ENCODE peak calls at places on chromosomes 3 and 15, in nine cellular contexts. K is AG10803, Q is foreskin fibroblast, I is B cell, E is cardiac fibroblast, Z is transverse colon, M is ovary, S is AG09309, R is A549. F is an unnamed sample.

GRCh38 chr3:127829537-127829936 is 7.2 kb upstream of the MGLL start:
- DNase-seq in K (no peak), Q (no peak), I (no peak), E (no peak), Z (no peak), M (no peak), S (no peak), R (no peak), F (no peak)

GRCh38 chr3:158725348-158725966 is 6.8 kb downstream of the RARRES1 start:
- DNase-seq in K (peak), Q (peak), I (no peak), E (peak), Z (peak), M (peak), S (peak), R (peak), F (peak)

GRCh38 chr3:67719333-67719732 is 64.9 kb upstream of the SUCLG2 start:
- DNase-seq in K (peak), Q (peak), I (no peak), E (no peak), Z (no peak), M (no peak), S (no peak), R (no peak), F (no peak)

GRCh38 chr3:177410734-177411133 is 213.5 kb upstream of the TBL1XR1 start:
- DNase-seq in K (no peak), Q (no peak), I (no peak), E (no peak), Z (peak), M (no peak), S (no peak), R (no peak), F (no peak)

GRCh38 chr3:43629254-43629653 is 7.4 kb upstream of the ANO10 start:
- DNase-seq in K (peak), Q (peak), I (no peak), E (no peak), Z (no peak), M (no peak), S (no peak), R (peak), F (no peak)

GRCh38 chr3:196741401-196741761 is 1.7 kb downstream of the PAK2 start:
- DNase-seq in K (no peak), Q (no peak), I (no peak), E (no peak), Z (no peak), M (no peak), S (no peak), R (no peak), F (no peak)

GRCh38 chr3:10933958-10934481 is 58.5 kb upstream of the SLC6A1 start:
- DNase-seq in K (peak), Q (no peak), I (no peak), E (peak), Z (no peak), M (no peak), S (no peak), R (peak), F (no peak)

GRCh38 chr3:114852974-114853373 is 294.1 kb downstream of the ZBTB20 start:
- DNase-seq in K (no peak), Q (no peak), I (no peak), E (no peak), Z (no peak), M (no peak), S (no peak), R (no peak), F (no peak)

GRCh38 chr3:108818404-108818803 is 4.2 kb upstream of the TRAT1 start:
- DNase-seq in K (no peak), Q (no peak), I (no peak), E (no peak), Z (peak), M (no peak), S (no peak), R (no peak), F (no peak)

GRCh38 chr15:85879334-85880163 is 84.8 kb upstream of the KLHL25 start:
- DNase-seq in K (peak), Q (no peak), I (no peak), E (no peak), Z (no peak), M (no peak), S (no peak), R (no peak), F (no peak)

GRCh38 chr3:150371741-150372254 is 36.3 kb upstream of the TSC22D2 start:
- DNase-seq in K (peak), Q (peak), I (no peak), E (peak), Z (peak), M (peak), S (peak), R (peak), F (peak)

GRCh38 chr15:75720787-75721461 is 8.3 kb upstream of the CSPG4 start:
- DNase-seq in K (no peak), Q (peak), I (no peak), E (no peak), Z (peak), M (no peak), S (no peak), R (peak), F (no peak)

GRCh38 chr3:143183668-143183970 is 64.0 kb downstream of the CHST2 start:
- DNase-seq in K (no peak), Q (no peak), I (no peak), E (no peak), Z (no peak), M (no peak), S (no peak), R (no peak), F (no peak)

GRCh38 chr15:67862771-67863441 is 23.1 kb upstream of the RNU6-1 start:
- DNase-seq in K (no peak), Q (no peak), I (no peak), E (no peak), Z (no peak), M (no peak), S (no peak), R (no peak), F (no peak)

GRCh38 chr15:59294961-59295741 is 77.5 kb downstream of the MYO1E start:
- DNase-seq in K (peak), Q (peak), I (no peak), E (peak), Z (no peak), M (no peak), S (peak), R (no peak), F (peak)

GRCh38 chr3:121663171-121663847 is 2.6 kb upstream of the HCLS1 start:
- DNase-seq in K (peak), Q (no peak), I (no peak), E (no peak), Z (no peak), M (no peak), S (no peak), R (no peak), F (no peak)

GRCh38 chr15:41934843-41935242 is 37.5 kb downstream of the EHD4 start:
- DNase-seq in K (no peak), Q (no peak), I (no peak), E (no peak), Z (peak), M (no peak), S (no peak), R (no peak), F (no peak)

GRCh38 chr3:172542999-172543398 is 19.8 kb upstream of the TNFSF10 start:
- DNase-seq in K (peak), Q (no peak), I (no peak), E (no peak), Z (no peak), M (no peak), S (no peak), R (no peak), F (no peak)

GRCh38 chr3:104180906-104181305 is 1185.8 kb upstream of the ALCAM start:
- DNase-seq in K (peak), Q (no peak), I (no peak), E (no peak), Z (no peak), M (no peak), S (no peak), R (no peak), F (no peak)

GRCh38 chr3:171306631-171307030 is 153.6 kb downstream of the TNIK start:
- DNase-seq in K (peak), Q (peak), I (no peak), E (peak), Z (peak), M (peak), S (peak), R (no peak), F (peak)

GRCh38 chr3:30855390-30855789 is 39.1 kb downstream of the GADL1 start:
- DNase-seq in K (peak), Q (peak), I (no peak), E (no peak), Z (no peak), M (no peak), S (peak), R (no peak), F (no peak)

GRCh38 chr3:38021196-38021595 is 8.2 kb downstream of the PLCD1 start:
- DNase-seq in K (no peak), Q (no peak), I (no peak), E (no peak), Z (peak), M (peak), S (no peak), R (no peak), F (no peak)

GRCh38 chr3:170044795-170045244 is 7.0 kb downstream of the GPR160 start:
- DNase-seq in K (no peak), Q (no peak), I (peak), E (no peak), Z (peak), M (no peak), S (no peak), R (no peak), F (no peak)

GRCh38 chr3:167709690-167710089 is 25.0 kb downstream of the PDCD10 start:
- DNase-seq in K (no peak), Q (no peak), I (no peak), E (no peak), Z (no peak), M (no peak), S (no peak), R (no peak), F (no peak)

GRCh38 chr3:150603090-150603887 is at the start of gene SELENOT:
- DNase-seq in K (peak), Q (peak), I (peak), E (peak), Z (peak), M (peak), S (peak), R (peak), F (peak)

GRCh38 chr15:60651734-60652141 is 172.8 kb upstream of the ICE2 start:
- DNase-seq in K (no peak), Q (no peak), I (no peak), E (no peak), Z (no peak), M (no peak), S (no peak), R (no peak), F (no peak)

GRCh38 chr3:129040039-129040336 is 20.6 kb upstream of the GP9 start:
- DNase-seq in K (no peak), Q (no peak), I (no peak), E (no peak), Z (no peak), M (no peak), S (no peak), R (no peak), F (no peak)

GRCh38 chr15:89799011-89799924 is 15.4 kb downstream of the ANPEP start:
- DNase-seq in K (no peak), Q (no peak), I (no peak), E (no peak), Z (no peak), M (no peak), S (no peak), R (no peak), F (no peak)

GRCh38 chr15:52780172-52780980 is 9.8 kb downstream of the ONECUT1 start:
- DNase-seq in K (peak), Q (peak), I (peak), E (peak), Z (peak), M (peak), S (peak), R (peak), F (no peak)

GRCh38 chr3:148093758-148094157 is 603.9 kb upstream of the AGTR1 start:
- DNase-seq in K (no peak), Q (no peak), I (no peak), E (no peak), Z (no peak), M (no peak), S (no peak), R (no peak), F (no peak)
- TF ChIP-seq CTCF in K (no peak), Q (no peak), I (no peak), E (no peak), Z (no peak), M (no peak), S (no peak), R (no peak), F (no peak)

GRCh38 chr15:66480267-66480666 is 17.3 kb downstream of the SNAPC5 start:
- DNase-seq in K (no peak), Q (no peak), I (no peak), E (no peak), Z (no peak), M (no peak), S (no peak), R (no peak), F (no peak)

GRCh38 chr15:66482539-66482938 is 15.0 kb downstream of the SNAPC5 start:
- DNase-seq in K (no peak), Q (no peak), I (no peak), E (no peak), Z (no peak), M (no peak), S (no peak), R (no peak), F (no peak)

GRCh38 chr15:66483131-66483566 is 14.4 kb downstream of the SNAPC5 start:
- DNase-seq in K (peak), Q (peak), I (no peak), E (peak), Z (no peak), M (no peak), S (peak), R (no peak), F (no peak)

GRCh38 chr15:66484539-66485112 is 12.9 kb downstream of the SNAPC5 start:
- DNase-seq in K (no peak), Q (no peak), I (no peak), E (no peak), Z (no peak), M (no peak), S (no peak), R (no peak), F (no peak)

GRCh38 chr15:66481107-66481856 is 16.3 kb downstream of the SNAPC5 start:
- DNase-seq in K (no peak), Q (no peak), I (no peak), E (no peak), Z (no peak), M (no peak), S (no peak), R (no peak), F (no peak)
- TF ChIP-seq CTCF in K (no peak), Q (no peak), I (no peak), E (no peak), Z (no peak), M (no peak), S (no peak), R (no peak), F (no peak)

DNA sequence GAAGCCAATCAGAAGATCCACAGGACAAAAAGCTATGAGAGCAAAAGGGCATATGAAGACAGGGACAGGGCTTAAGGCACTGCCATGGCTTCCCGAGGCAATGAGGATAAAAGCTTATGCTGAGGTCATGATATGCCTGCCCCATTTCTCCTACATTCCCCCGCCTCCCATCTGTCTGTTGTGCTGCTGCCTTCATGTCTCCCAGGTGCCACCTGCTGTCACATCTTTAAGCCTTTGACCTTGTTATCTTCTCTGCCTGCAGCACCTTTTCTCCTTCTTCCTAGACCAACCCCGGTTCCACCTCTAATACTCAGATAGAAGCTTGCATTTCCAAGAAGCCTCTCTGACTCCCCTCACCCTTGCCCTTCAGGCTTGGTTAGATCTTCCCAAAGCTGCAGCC is 213.8 kb downstream of the ARRDC4 start:
- DNase-seq in K (peak), Q (no peak), I (no peak), E (no peak), Z (peak), M (no peak), S (no peak), R (no peak), F (no peak)
- TF ChIP-seq CTCF in K (no peak), Q (peak), I (no peak), E (no peak), Z (no peak), M (no peak), S (no peak), R (no peak), F (no peak)

GRCh38 chr3:183560607-183561006 is 5.1 kb upstream of the KLHL6 start:
- DNase-seq in K (no peak), Q (no peak), I (no peak), E (no peak), Z (no peak), M (no peak), S (no peak), R (no peak), F (no peak)
- TF ChIP-seq CTCF in K (no peak), Q (no peak), I (peak), E (no peak), Z (no peak), M (no peak), S (peak), R (no peak), F (no peak)

DNA sequence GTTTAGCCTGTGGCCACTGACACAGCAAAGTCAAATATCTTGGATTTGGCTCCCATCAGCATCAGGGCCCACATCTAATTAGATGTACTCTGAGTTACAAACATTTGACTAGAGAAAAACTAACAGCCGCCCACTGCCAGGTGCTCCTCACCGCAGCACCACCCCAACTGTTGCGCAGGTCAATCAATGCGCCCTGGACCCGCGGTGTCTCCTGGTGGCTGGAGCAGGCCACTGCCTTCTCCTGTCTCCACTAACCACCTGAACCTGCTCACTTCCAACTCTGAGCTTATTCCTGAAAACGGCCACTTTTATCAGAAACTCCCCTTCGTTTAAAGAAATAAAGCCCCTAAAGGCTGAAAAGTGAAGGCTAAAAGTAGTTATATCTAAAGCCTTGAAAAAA is 4.3 kb downstream of the RIOX2 start:
- DNase-seq in K (no peak), Q (no peak), I (no peak), E (no peak), Z (no peak), M (no peak), S (no peak), R (no peak), F (no peak)
- TF ChIP-seq CTCF in K (no peak), Q (no peak), I (no peak), E (peak), Z (no peak), M (no peak), S (no peak), R (no peak), F (no peak)

DNA sequence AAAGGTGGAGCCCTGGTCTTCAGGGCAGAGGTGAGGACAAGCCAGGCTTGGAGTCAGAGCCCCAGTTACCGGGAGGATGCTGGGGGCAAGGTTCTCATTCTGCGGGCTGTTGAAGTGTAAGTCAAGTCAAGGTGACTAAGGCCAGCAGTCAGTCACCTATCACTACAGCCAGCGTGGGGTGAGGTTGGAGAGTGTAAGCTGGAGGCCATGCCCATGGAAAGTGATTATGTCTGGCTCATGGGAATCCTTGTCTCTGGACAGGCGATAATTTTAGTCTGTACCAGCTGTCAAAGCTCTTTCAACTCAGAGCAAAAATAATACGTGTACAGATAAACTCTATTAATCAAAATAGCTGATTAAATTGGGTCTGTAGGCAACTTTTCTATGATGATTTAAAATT is 143.1 kb downstream of the NR2F2 start:
- DNase-seq in K (no peak), Q (no peak), I (no peak), E (no peak), Z (no peak), M (no peak), S (no peak), R (no peak), F (no peak)
- TF ChIP-seq CTCF in K (no peak), Q (no peak), I (no peak), E (no peak), Z (no peak), M (no peak), S (no peak), R (no peak), F (no peak)

DNA sequence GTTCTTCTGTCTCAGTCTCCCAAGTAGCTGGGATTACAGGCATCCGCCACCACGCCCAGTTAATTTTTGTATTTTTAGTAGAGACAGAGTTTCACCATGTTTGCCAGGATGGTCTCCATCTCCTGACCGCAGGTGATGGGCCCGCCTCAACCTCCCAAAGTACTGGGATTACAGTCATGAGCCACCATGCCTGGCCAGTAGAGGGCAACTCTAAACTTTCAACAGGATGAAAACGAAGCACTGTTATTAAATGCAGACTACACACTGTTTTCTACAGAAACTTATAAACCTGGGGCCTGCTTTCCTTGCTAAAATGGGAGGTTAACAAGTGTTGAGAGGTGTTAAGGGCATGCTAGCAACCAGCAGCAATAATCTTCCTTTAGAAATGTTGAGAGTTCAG is 7.6 kb downstream of the ARPC4 start:
- DNase-seq in K (no peak), Q (no peak), I (no peak), E (no peak), Z (no peak), M (no peak), S (no peak), R (no peak), F (no peak)
- TF ChIP-seq CTCF in K (peak), Q (peak), I (no peak), E (peak), Z (no peak), M (no peak), S (peak), R (peak), F (no peak)

F was measured in AG09319.